ENCODE peak calls at places on chromosomes 7 and 10, in four cellular contexts. S is heart right ventricle, P is GM12878, N is PC-9. J is an unnamed sample. For H3K4me1, the result is how much of the 10 kb centered on the place peaks cover.

GRCh38 chr7:140044251-140044650 is 18.5 kb downstream of the PARP12 start:
- DNase-seq in S (no peak), P (no peak), N (no peak), J (peak)

GRCh38 chr10:89086801-89087513 is 96.4 kb downstream of the FAS start:
- DNase-seq in S (peak), P (no peak), N (no peak), J (no peak)

GRCh38 chr7:13278020-13278419 is 590.6 kb downstream of the ARL4A start:
- DNase-seq in S (no peak), P (no peak), N (no peak), J (no peak)

GRCh38 chr7:47403341-47403866 is 178.5 kb downstream of the TNS3 start:
- DNase-seq in S (no peak), P (no peak), N (no peak), J (no peak)

GRCh38 chr7:108335264-108335918 is 120.8 kb downstream of the NRCAM start:
- DNase-seq in S (no peak), P (no peak), N (peak), J (no peak)

GRCh38 chr7:36291387-36292316 is 98.0 kb upstream of the ANLN start:
- DNase-seq in S (peak), P (no peak), N (peak), J (no peak)

GRCh38 chr10:120077707-120078492 is 185.4 kb downstream of the SEC23IP start:
- DNase-seq in S (no peak), P (peak), N (no peak), J (no peak)

GRCh38 chr10:28532223-28532508 is 752 bp upstream of the WAC start:
- DNase-seq in S (no peak), P (no peak), N (no peak), J (peak)

GRCh38 chr10:132447446-132448247 is 50.6 kb downstream of the PWWP2B start:
- DNase-seq in S (no peak), P (no peak), N (peak), J (peak)

GRCh38 chr7:146635200-146636032 is 518.8 kb downstream of the CNTNAP2 start:
- DNase-seq in S (no peak), P (no peak), N (no peak), J (no peak)

GRCh38 chr7:95404316-95404715 is 8.1 kb upstream of the PON3 start:
- DNase-seq in S (peak), P (no peak), N (no peak), J (no peak)

GRCh38 chr10:47401210-47401609 is 17.1 kb upstream of the ZNF488 start:
- DNase-seq in S (no peak), P (no peak), N (no peak), J (no peak)

GRCh38 chr10:75195035-75195763 is 15.4 kb upstream of the VDAC2 start:
- DNase-seq in S (no peak), P (no peak), N (peak), J (no peak)

GRCh38 chr7:32194537-32194936 is 124.3 kb upstream of the PDE1C start:
- DNase-seq in S (no peak), P (no peak), N (no peak), J (no peak)

GRCh38 chr10:130790339-130790738 is 521.2 kb downstream of the TCERG1L start:
- DNase-seq in S (no peak), P (no peak), N (no peak), J (no peak)

GRCh38 chr10:88851706-88852105 is at the start of gene ANKRD22:
- DNase-seq in S (no peak), P (no peak), N (peak), J (peak)

GRCh38 chr7:41130021-41130420 is 572.9 kb downstream of the INHBA start:
- DNase-seq in S (no peak), P (no peak), N (no peak), J (no peak)

GRCh38 chr10:129467346-129468119 is 492 bp downstream of the MGMT start:
- DNase-seq in S (no peak), P (no peak), N (no peak), J (no peak)

GRCh38 chr10:92242910-92243671 is 47.8 kb downstream of the CPEB3 start:
- DNase-seq in S (peak), P (no peak), N (peak), J (peak)

GRCh38 chr10:22620140-22620857 is 94.1 kb downstream of the PIP4K2A start:
- DNase-seq in S (peak), P (no peak), N (peak), J (peak)

GRCh38 chr10:43199088-43199683 is 60.9 kb downstream of the CSGALNACT2 start:
- DNase-seq in S (no peak), P (no peak), N (no peak), J (no peak)

GRCh38 chr10:132588301-132589013 is 50.9 kb downstream of the INPP5A start:
- DNase-seq in S (peak), P (no peak), N (no peak), J (no peak)

GRCh38 chr7:64656489-64656888 is 9.4 kb upstream of the ZNF107 start:
- DNase-seq in S (no peak), P (no peak), N (no peak), J (no peak)

GRCh38 chr10:100612601-100613595 is 77.2 kb downstream of the HIF1AN start:
- DNase-seq in S (no peak), P (no peak), N (no peak), J (no peak)

GRCh38 chr10:11046766-11047165 is 29.1 kb downstream of the CELF2 start:
- DNase-seq in S (no peak), P (no peak), N (no peak), J (no peak)

GRCh38 chr7:150359918-150360681 is 8.5 kb upstream of the REPIN1 start:
- DNase-seq in S (no peak), P (no peak), N (no peak), J (no peak)

GRCh38 chr10:50310560-50311174 is 59.4 kb upstream of the ASAH2 start:
- DNase-seq in S (no peak), P (no peak), N (no peak), J (no peak)

GRCh38 chr7:148286150-148286549 is 304.4 kb upstream of the C7orf33 start:
- DNase-seq in S (no peak), P (no peak), N (no peak), J (no peak)

GRCh38 chr7:51356849-51357516 is 40.4 kb upstream of the COBL start:
- DNase-seq in S (no peak), P (no peak), N (peak), J (no peak)

GRCh38 chr10:131246089-131246488 is 65.4 kb downstream of the TCERG1L start:
- DNase-seq in S (no peak), P (no peak), N (no peak), J (no peak)

GRCh38 chr10:95841711-95842498 is 65.9 kb upstream of the CC2D2B start:
- DNase-seq in S (no peak), P (no peak), N (no peak), J (no peak)

GRCh38 chr10:17009228-17009700 is 120.3 kb downstream of the CUBN start:
- DNase-seq in S (no peak), P (no peak), N (no peak), J (no peak)

GRCh38 chr10:58993480-58994221 is 182.8 kb upstream of the PHYHIPL start:
- DNase-seq in S (no peak), P (peak), N (no peak), J (no peak)

GRCh38 chr7:130294314-130294713 is 1.4 kb downstream of the CPA4 start:
- DNase-seq in S (no peak), P (no peak), N (peak), J (peak)

GRCh38 chr10:16466001-16466400 is 29.2 kb downstream of the PTER start:
- DNase-seq in S (no peak), P (no peak), N (no peak), J (no peak)

GRCh38 chr10:110617455-110618162 is 26.5 kb upstream of the RBM20 start:
- DNase-seq in S (no peak), P (no peak), N (no peak), J (no peak)

GRCh38 chr10:119241066-119241465 is 33.7 kb downstream of the GRK5 start:
- DNase-seq in S (no peak), P (no peak), N (no peak), J (no peak)

GRCh38 chr10:1370298-1370697 is 314.1 kb downstream of the WDR37 start:
- DNase-seq in S (no peak), P (no peak), N (no peak), J (no peak)

GRCh38 chr7:100946766-100947365 is 2.5 kb upstream of the MUC3A start:
- DNase-seq in S (peak), P (no peak), N (no peak), J (no peak)

GRCh38 chr10:7317799-7318446 is 92.9 kb downstream of the SFMBT2 start:
- DNase-seq in S (no peak), P (no peak), N (no peak), J (no peak)

GRCh38 chr10:7320072-7320471 is 90.8 kb downstream of the SFMBT2 start:
- DNase-seq in S (no peak), P (no peak), N (no peak), J (peak)

GRCh38 chr10:7316839-7317238 is 94.0 kb downstream of the SFMBT2 start:
- DNase-seq in S (no peak), P (no peak), N (no peak), J (no peak)

GRCh38 chr10:7318836-7319235 is 92.0 kb downstream of the SFMBT2 start:
- DNase-seq in S (no peak), P (no peak), N (no peak), J (no peak)

GRCh38 chr10:7319632-7320031 is 91.2 kb downstream of the SFMBT2 start:
- DNase-seq in S (no peak), P (no peak), N (no peak), J (no peak)
- H3K4me1 ChIP-seq in S (under half), P (under half), N (under half), J (under half)

GRCh38 chr10:34022195-34022594 is 687.7 kb upstream of the NRP1 start:
- DNase-seq in S (no peak), P (no peak), N (no peak), J (no peak)

GRCh38 chr10:34028936-34029335 is 694.5 kb upstream of the NRP1 start:
- DNase-seq in S (no peak), P (no peak), N (no peak), J (no peak)

GRCh38 chr10:34029455-34029854 is 695.0 kb upstream of the NRP1 start:
- DNase-seq in S (no peak), P (no peak), N (no peak), J (no peak)

DNA sequence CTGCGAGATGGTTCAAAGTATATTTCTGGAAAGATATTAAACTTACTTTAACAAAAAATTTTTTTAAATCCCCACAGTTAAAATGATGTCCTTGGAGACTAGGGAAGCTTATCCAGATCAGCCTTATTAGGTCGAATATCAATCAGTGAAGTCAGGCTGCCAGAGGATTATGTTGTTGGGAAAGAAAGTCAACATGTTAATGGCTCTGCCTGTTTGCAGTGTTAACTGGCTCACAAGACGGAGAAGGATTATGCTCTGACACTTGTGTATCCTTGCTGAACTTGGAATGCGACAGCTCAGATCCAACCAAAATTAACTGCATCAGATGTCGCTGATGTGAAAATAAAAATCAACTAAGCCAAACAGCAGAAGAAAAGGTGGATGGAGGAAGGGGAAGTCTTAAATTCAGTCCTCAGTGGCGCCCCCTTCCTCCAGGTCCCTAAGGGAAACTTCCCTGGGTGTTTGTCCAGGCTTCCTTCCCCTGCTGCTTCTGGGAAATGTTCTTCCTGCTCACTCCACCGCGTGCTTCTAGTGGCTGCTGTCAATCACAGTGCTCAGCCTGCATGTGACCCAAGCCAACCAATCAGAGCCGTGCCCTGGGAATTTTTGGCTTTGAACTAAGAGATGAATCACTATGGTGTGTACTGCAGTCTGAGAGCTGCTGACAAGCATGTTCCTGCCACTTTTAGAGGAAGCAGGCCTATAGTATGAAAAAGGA is 690.4 kb upstream of the NRP1 start:
- DNase-seq in S (no peak), P (no peak), N (no peak), J (no peak)
- TF ChIP-seq CTCF in S (no peak), P (no peak), N (no peak), J (peak)

GRCh38 chr10:124639646-124640045 is 104.5 kb downstream of the FAM53B start:
- DNase-seq in S (peak), P (no peak), N (no peak), J (no peak)
- H3K4me1 ChIP-seq in S (half or more), P (under half), N (under half), J (under half)

GRCh38 chr7:43211276-43211675 is 98.8 kb downstream of the HECW1 start:
- DNase-seq in S (no peak), P (no peak), N (no peak), J (no peak)
- TF ChIP-seq CTCF in S (no peak), P (no peak), N (no peak), J (peak)

DNA sequence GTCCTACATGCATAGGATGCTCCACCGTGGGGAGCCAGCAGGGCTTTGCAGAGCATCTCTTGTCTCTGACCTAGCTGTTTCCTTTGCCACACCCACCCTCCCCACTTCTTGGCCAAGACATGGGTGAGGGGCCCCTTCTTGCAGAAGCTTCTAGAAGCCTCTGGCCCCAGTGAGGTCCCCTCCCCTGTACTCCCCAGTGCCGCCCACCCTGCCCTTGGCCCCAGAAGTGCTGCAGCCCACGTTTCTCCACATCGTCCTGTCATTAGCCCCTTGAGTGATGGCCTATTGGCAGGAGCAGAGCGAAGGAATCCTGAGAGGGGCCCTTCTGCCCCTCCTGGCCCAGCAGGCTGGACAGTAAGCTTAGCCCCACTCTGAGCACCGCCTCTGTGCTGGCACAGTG is 43.7 kb downstream of the ALOX5 start:
- DNase-seq in S (no peak), P (no peak), N (no peak), J (no peak)
- H3K4me1 ChIP-seq in S (under half), P (under half), N (under half), J (under half)

DNA sequence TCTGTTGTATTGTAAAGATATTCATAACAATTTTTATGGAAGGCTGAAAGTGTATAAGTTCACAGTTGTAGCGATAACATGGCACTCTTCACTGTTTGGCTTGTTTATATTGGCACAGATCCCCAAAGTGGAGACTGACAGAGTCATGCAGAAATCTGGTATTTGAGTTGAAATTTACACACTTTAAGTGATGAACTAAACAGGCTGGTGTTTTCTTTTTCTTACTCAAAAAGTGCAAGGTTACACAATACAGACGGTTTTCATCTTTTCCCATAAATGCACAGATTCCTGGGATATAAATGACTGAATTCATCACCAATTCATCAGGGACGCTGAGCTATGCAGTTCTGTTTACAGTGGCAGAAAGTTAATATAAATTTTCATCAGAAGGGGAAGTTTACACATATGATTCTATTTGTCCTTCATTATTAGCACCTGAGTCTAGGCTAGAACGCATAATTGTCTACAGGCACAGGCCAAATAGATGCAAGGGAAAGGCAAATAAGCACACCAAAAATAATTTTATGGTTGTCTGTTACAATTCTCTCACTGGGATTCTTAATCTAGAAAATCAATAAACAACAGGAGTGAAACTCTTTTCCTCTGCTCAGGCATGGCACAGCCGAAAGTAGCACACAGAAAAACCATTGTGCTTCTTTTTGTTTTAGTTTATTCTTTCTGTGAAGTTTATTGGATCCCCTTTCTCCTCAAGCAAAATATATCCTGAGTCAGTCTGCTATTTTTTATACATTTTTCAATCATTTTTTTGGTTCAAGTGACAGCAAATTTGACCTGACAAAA is 88.0 kb downstream of the FOXP2 start:
- DNase-seq in S (no peak), P (no peak), N (no peak), J (no peak)
- TF ChIP-seq CTCF in S (no peak), P (no peak), N (no peak), J (no peak)

GRCh38 chr7:128915841-128916642 is 5.5 kb upstream of the KCP start:
- DNase-seq in S (no peak), P (no peak), N (no peak), J (no peak)

GRCh38 chr7:128912281-128912680 is 1.8 kb upstream of the KCP start:
- DNase-seq in S (no peak), P (no peak), N (no peak), J (no peak)

GRCh38 chr7:128915271-128915819 is 4.8 kb upstream of the KCP start:
- DNase-seq in S (no peak), P (no peak), N (no peak), J (no peak)

GRCh38 chr7:128914566-128915151 is 4.2 kb upstream of the KCP start:
- DNase-seq in S (no peak), P (no peak), N (no peak), J (no peak)

DNA sequence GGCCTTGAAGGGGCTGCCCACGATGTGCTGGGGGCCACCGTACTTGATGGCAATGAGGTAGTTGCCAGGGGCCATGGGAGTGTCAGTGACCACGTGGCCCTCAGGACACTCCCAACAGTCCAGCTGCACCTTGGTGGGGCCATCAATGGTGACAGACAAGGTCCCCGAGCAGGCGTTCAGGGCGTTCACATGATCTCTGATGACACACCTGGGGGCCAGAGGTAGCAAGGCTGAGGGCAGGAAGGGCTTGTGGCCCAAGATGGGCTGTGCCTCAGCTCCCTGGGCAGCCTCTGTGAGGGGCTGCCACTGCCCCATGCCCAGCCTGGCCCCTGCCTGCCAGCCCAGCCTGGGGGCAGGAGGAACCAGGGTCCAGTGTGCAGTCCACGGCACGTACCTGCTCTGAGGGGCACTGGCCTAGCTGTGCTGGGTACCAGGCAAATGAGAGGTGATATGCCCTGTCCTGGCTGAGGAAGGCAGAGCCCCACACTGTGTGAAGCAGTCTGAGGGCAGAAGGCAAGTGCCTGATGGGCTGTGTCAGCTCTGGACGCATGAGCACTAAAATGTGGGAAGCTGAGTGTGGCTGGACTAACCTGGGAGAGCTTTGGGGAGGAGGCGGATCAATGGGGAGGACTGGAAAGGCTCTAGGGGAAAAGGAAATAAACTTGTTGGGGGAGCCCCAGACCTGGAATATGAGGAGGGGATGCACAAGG is 3.5 kb upstream of the KCP start:
- DNase-seq in S (no peak), P (no peak), N (no peak), J (no peak)
- H3K4me1 ChIP-seq in S (under half), P (under half), N (under half), J (under half)

GRCh38 chr7:142908921-142909870 is 23.7 kb upstream of the TRPV6 start:
- DNase-seq in S (no peak), P (no peak), N (no peak), J (no peak)
- TF ChIP-seq CTCF in S (no peak), P (peak), N (peak), J (peak)

J was measured in foreskin keratinocyte.